ENCODE peak calls at places on chromosome 5, in five cellular contexts. One of them, this sample, is unnamed.

GRCh38 chr5:43569236-43569635 is 12.4 kb upstream of the PAIP1 start:
- DNase-seq in HepG2: no peak
- DNase-seq in spleen: no peak
- DNase-seq in transverse colon: no peak
- DNase-seq in suprapubic skin: no peak
- DNase-seq in this sample: no peak

GRCh38 chr5:32004404-32004803 is 169.7 kb downstream of the GOLPH3 start:
- DNase-seq in HepG2: no peak
- DNase-seq in spleen: peak; percentile 56
- DNase-seq in transverse colon: no peak
- DNase-seq in suprapubic skin: no peak
- DNase-seq in this sample: no peak

GRCh38 chr5:74206571-74207550 is 433.7 kb downstream of the ENC1 start:
- DNase-seq in HepG2: no peak
- DNase-seq in spleen: no peak
- DNase-seq in transverse colon: peak; percentile 17
- DNase-seq in suprapubic skin: no peak
- DNase-seq in this sample: peak; percentile 30

GRCh38 chr5:44919560-44919959 is 110.8 kb downstream of the MRPS30 start:
- DNase-seq in HepG2: no peak
- DNase-seq in spleen: no peak
- DNase-seq in transverse colon: no peak
- DNase-seq in suprapubic skin: no peak
- DNase-seq in this sample: no peak

GRCh38 chr5:96344678-96345612 is 88.1 kb downstream of the PCSK1 start:
- DNase-seq in HepG2: peak; percentile 64
- DNase-seq in spleen: no peak
- DNase-seq in transverse colon: peak; percentile 35
- DNase-seq in suprapubic skin: no peak
- DNase-seq in this sample: peak; percentile 61

GRCh38 chr5:134851307-134851923 is 5.6 kb downstream of the C5orf24 start:
- DNase-seq in HepG2: no peak
- DNase-seq in spleen: no peak
- DNase-seq in transverse colon: no peak
- DNase-seq in suprapubic skin: no peak
- DNase-seq in this sample: no peak

GRCh38 chr5:75616961-75617660 is 5.9 kb downstream of the ANKDD1B start:
- DNase-seq in HepG2: no peak
- DNase-seq in spleen: no peak
- DNase-seq in transverse colon: peak; percentile 54
- DNase-seq in suprapubic skin: no peak
- DNase-seq in this sample: peak; percentile 30

GRCh38 chr5:67425514-67425913 is 228.9 kb upstream of the CD180 start:
- DNase-seq in HepG2: no peak
- DNase-seq in spleen: no peak
- DNase-seq in transverse colon: no peak
- DNase-seq in suprapubic skin: no peak
- DNase-seq in this sample: no peak

DNA sequence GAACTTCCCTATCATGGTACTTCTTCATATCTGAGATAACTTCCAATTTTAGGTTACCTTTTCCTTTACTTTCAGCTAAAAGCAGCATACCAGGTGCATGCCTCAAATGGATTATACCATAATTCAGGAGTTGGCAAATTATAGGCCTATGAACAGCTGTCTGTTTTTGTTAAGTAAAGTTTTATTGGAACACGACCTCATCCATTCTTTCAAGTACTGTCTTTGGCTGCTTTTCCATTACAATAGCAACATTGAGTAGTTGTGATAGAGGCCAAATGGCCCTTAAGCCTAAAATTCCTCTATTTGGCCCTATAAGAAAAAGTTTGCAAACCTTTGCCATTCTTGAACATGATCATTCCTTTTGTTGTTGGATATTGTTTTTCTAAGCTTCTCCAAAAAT is 226.3 kb upstream of the ANKRD55 start:
- DNase-seq in HepG2: no peak
- DNase-seq in spleen: no peak
- DNase-seq in transverse colon: no peak
- DNase-seq in suprapubic skin: no peak
- DNase-seq in this sample: no peak
- TF ChIP-seq POLR2A in HepG2: no peak
- TF ChIP-seq POLR2A in spleen: no peak
- TF ChIP-seq POLR2A in transverse colon: no peak
- TF ChIP-seq POLR2A in suprapubic skin: no peak
- TF ChIP-seq POLR2A in this sample: no peak

GRCh38 chr5:94778299-94778698 is 159.8 kb downstream of the SLF1 start:
- DNase-seq in HepG2: no peak
- DNase-seq in spleen: no peak
- DNase-seq in transverse colon: no peak
- DNase-seq in suprapubic skin: no peak
- DNase-seq in this sample: no peak
- TF ChIP-seq POLR2A in HepG2: no peak
- TF ChIP-seq POLR2A in spleen: no peak
- TF ChIP-seq POLR2A in transverse colon: no peak
- TF ChIP-seq POLR2A in suprapubic skin: no peak
- TF ChIP-seq POLR2A in this sample: no peak

GRCh38 chr5:52849544-52849943 is 61.8 kb downstream of the ITGA1 start:
- DNase-seq in HepG2: no peak
- DNase-seq in spleen: no peak
- DNase-seq in transverse colon: no peak
- DNase-seq in suprapubic skin: no peak
- DNase-seq in this sample: no peak

GRCh38 chr5:52844885-52845284 is 57.2 kb downstream of the ITGA1 start:
- DNase-seq in HepG2: no peak
- DNase-seq in spleen: no peak
- DNase-seq in transverse colon: no peak
- DNase-seq in suprapubic skin: no peak
- DNase-seq in this sample: no peak

GRCh38 chr5:52842111-52842510 is 54.4 kb downstream of the ITGA1 start:
- DNase-seq in HepG2: no peak
- DNase-seq in spleen: no peak
- DNase-seq in transverse colon: no peak
- DNase-seq in suprapubic skin: no peak
- DNase-seq in this sample: no peak

GRCh38 chr5:52841114-52841513 is 53.4 kb downstream of the ITGA1 start:
- DNase-seq in HepG2: no peak
- DNase-seq in spleen: no peak
- DNase-seq in transverse colon: no peak
- DNase-seq in suprapubic skin: no peak
- DNase-seq in this sample: no peak

DNA sequence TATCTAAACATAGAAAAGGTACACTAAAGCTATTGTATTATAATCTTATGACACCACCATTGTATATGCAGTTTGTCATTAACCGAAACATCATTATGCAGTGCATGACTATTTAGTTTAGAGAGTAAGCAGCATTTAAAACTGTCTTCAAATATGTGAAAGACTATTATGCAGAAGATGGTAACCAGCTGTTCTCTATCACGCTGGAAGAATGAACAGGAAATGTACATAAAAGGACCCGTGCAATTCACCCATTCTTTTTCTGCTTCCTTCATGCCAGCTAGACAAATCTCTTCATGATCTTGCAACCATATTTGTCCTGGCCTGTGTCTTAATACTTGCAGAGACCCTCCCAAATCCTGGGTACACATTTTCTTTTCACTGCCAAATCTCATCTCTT is 58.7 kb downstream of the ITGA1 start:
- DNase-seq in HepG2: no peak
- DNase-seq in spleen: no peak
- DNase-seq in transverse colon: no peak
- DNase-seq in suprapubic skin: no peak
- DNase-seq in this sample: no peak
- TF ChIP-seq POLR2A in HepG2: no peak
- TF ChIP-seq POLR2A in spleen: no peak
- TF ChIP-seq POLR2A in transverse colon: no peak
- TF ChIP-seq POLR2A in suprapubic skin: no peak
- TF ChIP-seq POLR2A in this sample: no peak

GRCh38 chr5:132487841-132488555 is 2.6 kb downstream of the IRF1 start:
- DNase-seq in HepG2: no peak
- DNase-seq in spleen: peak; percentile 77
- DNase-seq in transverse colon: peak; percentile 15
- DNase-seq in suprapubic skin: no peak
- DNase-seq in this sample: no peak
- TF ChIP-seq POLR2A in HepG2: no peak
- TF ChIP-seq POLR2A in spleen: no peak
- TF ChIP-seq POLR2A in transverse colon: no peak
- TF ChIP-seq POLR2A in suprapubic skin: no peak
- TF ChIP-seq POLR2A in this sample: no peak

GRCh38 chr5:177496111-177497010 is 1.0 kb downstream of the PDLIM7 start:
- DNase-seq in HepG2: peak; percentile 85
- DNase-seq in spleen: peak; percentile 82
- DNase-seq in transverse colon: peak; percentile 65
- DNase-seq in suprapubic skin: no peak
- DNase-seq in this sample: peak; percentile 54
- TF ChIP-seq POLR2A in HepG2: no peak
- TF ChIP-seq POLR2A in spleen: no peak
- TF ChIP-seq POLR2A in transverse colon: no peak
- TF ChIP-seq POLR2A in suprapubic skin: no peak
- TF ChIP-seq POLR2A in this sample: peak; percentile 53

GRCh38 chr5:154860123-154860522 is 1.7 kb downstream of the CNOT8 start:
- DNase-seq in HepG2: peak; percentile 58
- DNase-seq in spleen: no peak
- DNase-seq in transverse colon: peak; percentile 39
- DNase-seq in suprapubic skin: no peak
- DNase-seq in this sample: no peak

GRCh38 chr5:154858251-154858971 is at the start of gene CNOT8:
- DNase-seq in HepG2: peak; percentile 94
- DNase-seq in spleen: peak; percentile 100
- DNase-seq in transverse colon: peak; percentile 99
- DNase-seq in suprapubic skin: peak; percentile 99
- DNase-seq in this sample: peak; percentile 98

GRCh38 chr5:154858972-154859950 is 834 bp downstream of the CNOT8 start:
- DNase-seq in HepG2: no peak
- DNase-seq in spleen: no peak
- DNase-seq in transverse colon: no peak
- DNase-seq in suprapubic skin: no peak
- DNase-seq in this sample: no peak

GRCh38 chr5:154857091-154857533 is 1.3 kb upstream of the CNOT8 start:
- DNase-seq in HepG2: no peak
- DNase-seq in spleen: no peak
- DNase-seq in transverse colon: peak; percentile 81
- DNase-seq in suprapubic skin: peak; percentile 93
- DNase-seq in this sample: peak; percentile 19

DNA sequence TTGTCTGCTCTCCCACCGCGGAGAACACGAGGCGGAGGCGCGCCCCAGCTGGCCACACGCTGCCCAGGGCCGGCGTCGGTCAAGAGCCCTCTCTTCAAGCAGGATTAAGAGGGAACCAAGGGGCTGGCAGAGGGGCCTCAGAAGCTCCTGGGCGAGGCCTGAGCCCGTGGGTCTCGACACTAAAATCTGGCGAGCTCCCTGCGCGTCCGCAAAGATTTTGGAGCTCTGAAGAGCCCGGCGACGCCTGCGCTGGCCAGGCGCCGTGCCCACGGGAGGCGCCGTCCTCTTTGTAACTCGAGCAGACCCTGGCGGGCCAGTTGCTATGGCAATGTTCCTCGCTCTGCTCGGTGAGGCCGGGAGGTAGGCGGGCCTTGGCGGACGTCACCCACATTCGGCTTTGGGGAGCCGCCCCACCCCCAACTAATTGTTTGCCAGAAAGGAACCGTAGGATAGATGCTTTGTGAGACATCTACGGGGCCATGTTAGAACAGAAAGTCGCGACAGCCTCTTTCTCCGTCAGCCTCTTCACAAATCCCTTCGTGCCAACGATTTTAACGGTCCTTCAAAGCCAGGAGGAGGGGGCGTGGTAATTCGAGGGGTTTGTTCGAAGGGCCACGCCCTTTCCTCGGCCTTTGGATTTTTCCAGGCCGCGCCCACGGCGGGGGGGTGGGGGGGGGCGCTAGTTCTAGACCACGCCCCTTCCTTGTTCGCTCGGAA is 735 bp upstream of the CNOT8 start:
- DNase-seq in HepG2: peak; percentile 93
- DNase-seq in spleen: peak; percentile 97
- DNase-seq in transverse colon: peak; percentile 92
- DNase-seq in suprapubic skin: peak; percentile 97
- DNase-seq in this sample: peak; percentile 92
- TF ChIP-seq POLR2A in HepG2: peak; percentile 72
- TF ChIP-seq POLR2A in spleen: peak; percentile 64
- TF ChIP-seq POLR2A in transverse colon: peak; percentile 74
- TF ChIP-seq POLR2A in suprapubic skin: peak; percentile 55
- TF ChIP-seq POLR2A in this sample: peak; percentile 69

DNA sequence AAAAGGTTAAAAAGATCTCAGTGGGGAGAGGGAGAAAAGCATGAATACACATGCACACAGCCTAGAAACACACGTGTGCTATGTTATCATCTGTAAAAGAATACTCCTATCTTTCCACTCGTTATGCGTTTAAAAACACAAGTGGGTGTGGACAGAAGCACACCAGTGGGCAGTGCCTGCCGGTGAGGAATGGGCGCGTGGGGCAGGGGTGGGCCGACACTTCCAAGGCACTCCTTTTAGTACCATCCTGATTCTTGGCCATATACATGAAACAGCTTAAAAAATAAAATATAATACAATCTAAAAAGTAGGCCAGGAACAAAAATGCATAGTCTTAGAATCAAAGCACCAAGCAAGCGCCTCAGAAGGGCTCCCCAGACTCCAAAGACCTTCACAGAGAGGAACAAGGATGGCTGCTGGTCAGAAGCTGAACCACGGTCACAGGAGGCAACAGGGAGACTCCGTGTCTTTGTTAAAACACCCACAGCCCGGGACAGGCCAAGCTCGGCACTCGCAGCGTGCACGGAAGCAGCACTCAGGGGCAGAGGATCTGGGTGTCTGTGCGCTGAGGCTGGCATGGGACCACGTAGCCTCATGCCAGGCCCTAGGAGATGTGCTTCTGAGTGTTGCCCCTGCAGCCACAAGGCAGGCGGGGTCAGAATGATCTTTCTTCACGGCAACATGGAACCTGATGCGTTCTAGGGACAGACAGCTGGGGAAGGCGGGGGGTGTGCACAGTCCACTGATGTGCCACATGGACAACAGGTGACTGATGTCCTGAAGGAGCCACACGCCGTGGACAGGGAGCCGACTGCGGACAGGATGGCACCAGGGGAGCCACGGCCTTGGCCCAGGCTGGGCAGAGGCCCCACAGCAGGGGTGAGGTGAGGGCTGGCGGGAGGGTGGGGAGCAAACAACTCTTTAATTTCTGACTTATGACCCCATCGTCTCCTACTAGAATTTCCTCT is 15.9 kb downstream of the BRD9 start:
- DNase-seq in HepG2: no peak
- DNase-seq in spleen: peak; percentile 63
- DNase-seq in transverse colon: no peak
- DNase-seq in suprapubic skin: no peak
- DNase-seq in this sample: no peak
- TF ChIP-seq POLR2A in HepG2: no peak
- TF ChIP-seq POLR2A in spleen: no peak
- TF ChIP-seq POLR2A in transverse colon: no peak
- TF ChIP-seq POLR2A in suprapubic skin: no peak
- TF ChIP-seq POLR2A in this sample: no peak

GRCh38 chr5:172436078-172436873 is 18.0 kb downstream of the SH3PXD2B start:
- DNase-seq in HepG2: no peak
- DNase-seq in spleen: no peak
- DNase-seq in transverse colon: no peak
- DNase-seq in suprapubic skin: no peak
- DNase-seq in this sample: no peak
- TF ChIP-seq POLR2A in HepG2: no peak
- TF ChIP-seq POLR2A in spleen: no peak
- TF ChIP-seq POLR2A in transverse colon: no peak
- TF ChIP-seq POLR2A in suprapubic skin: no peak
- TF ChIP-seq POLR2A in this sample: no peak

This sample was measured in prostate gland.